ENCODE peak calls at places on chromosomes 1 and 21, in five cellular contexts. M is nephron progenitor cell, X is NAMALWA, W is EH, Q is amniotic stem cell. I is an unnamed sample.

GRCh38 chr1:32246888-32247273 is at the start of gene FAM167B:
- DNase-seq in X (no peak), W (peak; percentile 97), M (no peak), Q (no peak), I (no peak)

GRCh38 chr1:221778535-221779142 is 36.8 kb upstream of the DUSP10 start:
- DNase-seq in M (no peak), W (no peak), Q (no peak), X (peak; percentile 40), I (no peak)

GRCh38 chr1:78447096-78447495 is 43.7 kb upstream of the PTGFR start:
- DNase-seq in W (peak; percentile 53), M (no peak), Q (no peak), X (no peak), I (no peak)

GRCh38 chr21:45809421-45809820 is 165.9 kb downstream of the PCBP3 start:
- DNase-seq in X (no peak), M (no peak), W (no peak), Q (no peak), I (no peak)

GRCh38 chr21:39064325-39065012 is 118.8 kb downstream of the PSMG1 start:
- DNase-seq in M (no peak), X (no peak), W (no peak), Q (no peak), I (no peak)

GRCh38 chr1:117616356-117616755 is 10.5 kb downstream of the TENT5C start:
- DNase-seq in X (no peak), Q (no peak), M (no peak), W (no peak), I (no peak)

GRCh38 chr1:234206651-234207284 is 166.5 kb upstream of the COA6 start:
- DNase-seq in M (no peak), Q (no peak), X (no peak), W (peak; percentile 93), I (no peak)

GRCh38 chr1:182484531-182485257 is 34.7 kb downstream of the RGSL1 start:
- DNase-seq in M (peak; percentile 3), Q (no peak), X (peak; percentile 93), W (no peak), I (no peak)

GRCh38 chr1:98294127-98294526 is 367.4 kb upstream of the SNX7 start:
- DNase-seq in W (no peak), M (no peak), X (no peak), Q (no peak), I (no peak)

GRCh38 chr1:207806531-207807394 is 54.9 kb downstream of the CD46 start:
- DNase-seq in Q (no peak), M (no peak), X (no peak), W (peak; percentile 65), I (no peak)

GRCh38 chr1:185419718-185420117 is 102.7 kb upstream of the IVNS1ABP start:
- DNase-seq in W (peak; percentile 57), Q (no peak), X (no peak), M (no peak), I (no peak)

GRCh38 chr1:119594386-119594785 is 53.7 kb downstream of the ZNF697 start:
- DNase-seq in X (no peak), W (peak; percentile 33), M (no peak), Q (no peak), I (no peak)

GRCh38 chr1:112508242-112509004 is at the start of gene WNT2B:
- DNase-seq in W (peak; percentile 23), Q (no peak), M (peak; percentile 51), X (peak; percentile 50), I (no peak)

GRCh38 chr21:32602099-32602498 is 10.1 kb downstream of the CFAP298 start:
- DNase-seq in Q (no peak), W (no peak), M (no peak), X (no peak), I (no peak)

GRCh38 chr1:176639136-176639535 is 176.2 kb downstream of the PAPPA2 start:
- DNase-seq in X (no peak), Q (no peak), W (no peak), M (no peak), I (no peak)

GRCh38 chr1:209344146-209344545 is 239.4 kb upstream of the CAMK1G start:
- DNase-seq in Q (no peak), W (no peak), X (no peak), M (no peak), I (no peak)

GRCh38 chr1:101938681-101939080 is 58.0 kb downstream of the OLFM3 start:
- DNase-seq in Q (no peak), M (no peak), W (no peak), X (no peak), I (no peak)

GRCh38 chr1:27864264-27864895 is 8.0 kb upstream of the THEMIS2 start:
- DNase-seq in Q (no peak), M (no peak), W (no peak), X (no peak), I (no peak)

GRCh38 chr1:180519846-180520245 is 17.5 kb upstream of the ACBD6 start:
- DNase-seq in X (no peak), M (no peak), Q (no peak), W (peak; percentile 35), I (no peak)

GRCh38 chr1:207876129-207876528 is 34.8 kb downstream of the CD34 start:
- DNase-seq in W (peak; percentile 15), M (peak; percentile 22), Q (no peak), X (peak; percentile 16), I (no peak)

GRCh38 chr1:89060091-89060490 is 4.9 kb downstream of the GBP1 start:
- DNase-seq in W (no peak), Q (no peak), M (no peak), X (no peak), I (no peak)

GRCh38 chr21:32889596-32889995 is 118.0 kb upstream of the PAXBP1 start:
- DNase-seq in Q (no peak), M (no peak), X (no peak), W (peak; percentile 9), I (no peak)

GRCh38 chr1:50368179-50369007 is 54.9 kb downstream of the DMRTA2 start:
- DNase-seq in X (peak; percentile 30), Q (no peak), M (peak; percentile 72), W (peak; percentile 29), I (peak; percentile 7)

I was measured in DMS79.